ENCODE peak calls at places on chromosomes 12 and 14, in nine cellular contexts. U, K, F, C, V, W, P, T and H are unnamed samples.

GRCh38 chr14:83975435-83976222 is 1554.3 kb upstream of the FLRT2 start:
- DNase-seq in V (no peak), U (no peak), K (no peak), C (peak; percentile 35), W (no peak), P (no peak), T (no peak), F (no peak), H (peak; percentile 19)

GRCh38 chr14:34301107-34301734 is 160.8 kb downstream of the SPTSSA start:
- DNase-seq in V (no peak), C (peak; percentile 38), T (peak; percentile 5), W (peak; percentile 50), P (no peak), U (peak; percentile 24), F (no peak), K (peak; percentile 28), H (peak; percentile 49)

GRCh38 chr12:64610660-64611429 is 550 bp downstream of the RASSF3 start:
- DNase-seq in U (peak; percentile 50), P (peak; percentile 35), T (no peak), W (peak; percentile 22), C (peak; percentile 15), F (peak; percentile 34), K (peak; percentile 77), V (no peak), H (no peak)

GRCh38 chr14:68790656-68791077 is 2.2 kb downstream of the ZFP36L1 start:
- DNase-seq in W (no peak), T (no peak), U (no peak), K (no peak), V (no peak), C (no peak), P (no peak), F (no peak), H (no peak)

GRCh38 chr12:754238-754816 is 1.9 kb downstream of the WNK1 start:
- DNase-seq in T (no peak), W (no peak), V (no peak), P (no peak), F (no peak), K (peak; percentile 41), U (no peak), C (no peak), H (peak; percentile 59)

GRCh38 chr12:112198120-112198733 is 72.9 kb downstream of the TRAFD1 start:
- DNase-seq in W (peak; percentile 6), C (peak; percentile 47), T (peak; percentile 21), K (peak; percentile 51), P (peak; percentile 22), U (peak; percentile 59), V (peak; percentile 5), F (no peak), H (peak; percentile 4)

GRCh38 chr14:54844479-54844878 is 58.1 kb downstream of the GCH1 start:
- DNase-seq in P (no peak), U (no peak), T (no peak), K (no peak), F (no peak), W (no peak), V (no peak), C (no peak), H (no peak)

GRCh38 chr12:94192506-94192905 is 44.1 kb downstream of the PLXNC1 start:
- DNase-seq in C (no peak), P (no peak), K (no peak), V (no peak), W (no peak), U (no peak), F (no peak), T (no peak), H (no peak)

GRCh38 chr14:24270537-24271133 is 762 bp downstream of the RABGGTA start:
- DNase-seq in U (no peak), K (no peak), W (peak; percentile 57), T (no peak), P (no peak), V (no peak), F (no peak), C (no peak), H (no peak)

GRCh38 chr12:1346126-1346525 is 248.3 kb downstream of the FBXL14 start:
- DNase-seq in W (no peak), C (no peak), F (no peak), T (no peak), V (no peak), P (no peak), K (peak; percentile 67), U (no peak), H (no peak)

GRCh38 chr12:123034865-123035264 is 54.4 kb downstream of the ARL6IP4 start:
- DNase-seq in P (no peak), V (no peak), C (peak; percentile 79), W (no peak), U (no peak), F (no peak), K (peak; percentile 58), T (peak; percentile 77), H (peak; percentile 13)

GRCh38 chr14:50270932-50271331 is 39.6 kb upstream of the SOS2 start:
- DNase-seq in K (no peak), C (no peak), T (no peak), U (no peak), W (no peak), P (no peak), V (no peak), F (no peak), H (no peak)